ENCODE peak calls at places on chromosomes 12 and 14, in seven cellular contexts. E is heart left ventricle, F is ovary, P is suprapubic skin, N is uterus, I is A549, Z is IMR-90. V is an unnamed sample.

GRCh38 chr12:109963743-109964429 is 32.3 kb downstream of the GIT2 start:
- DNase-seq in E (no peak), F (peak), P (no peak), N (peak), I (no peak), Z (peak), V (peak)

GRCh38 chr12:77685906-77686305 is 144.8 kb upstream of the NAV3 start:
- DNase-seq in E (no peak), F (no peak), P (no peak), N (no peak), I (no peak), Z (no peak), V (no peak)

GRCh38 chr12:124896461-124896860 is 18.0 kb downstream of the UBC start:
- DNase-seq in E (no peak), F (no peak), P (no peak), N (no peak), I (no peak), Z (no peak), V (no peak)

GRCh38 chr12:128337456-128338160 is 70.6 kb downstream of the TMEM132C start:
- DNase-seq in E (no peak), F (no peak), P (no peak), N (no peak), I (no peak), Z (no peak), V (no peak)

GRCh38 chr12:1811281-1811947 is 9.0 kb upstream of the LRTM2 start:
- DNase-seq in E (no peak), F (no peak), P (no peak), N (no peak), I (no peak), Z (peak), V (peak)

GRCh38 chr14:74475678-74476077 is 17.4 kb downstream of the NPC2 start:
- DNase-seq in E (no peak), F (no peak), P (no peak), N (no peak), I (no peak), Z (peak), V (no peak)

GRCh38 chr14:105876829-105877228 is 350.4 kb downstream of the TMEM121 start:
- DNase-seq in E (peak), F (no peak), P (no peak), N (no peak), I (no peak), Z (no peak), V (peak)

GRCh38 chr14:68145539-68145938 is 326.0 kb downstream of the RAD51B start:
- DNase-seq in E (no peak), F (no peak), P (no peak), N (no peak), I (no peak), Z (peak), V (no peak)

GRCh38 chr12:12845794-12846243 is 32.7 kb downstream of the DDX47 start:
- DNase-seq in E (no peak), F (no peak), P (no peak), N (no peak), I (no peak), Z (no peak), V (no peak)

GRCh38 chr14:52801014-52801708 is 9.8 kb upstream of the GNPNAT1 start:
- DNase-seq in E (no peak), F (no peak), P (no peak), N (no peak), I (peak), Z (peak), V (no peak)

GRCh38 chr12:53624956-53625355 is 1.2 kb downstream of the ATF7 start:
- DNase-seq in E (no peak), F (no peak), P (no peak), N (no peak), I (no peak), Z (no peak), V (no peak)

GRCh38 chr12:9721394-9722092 is 11.4 kb downstream of the CLECL1 start:
- DNase-seq in E (no peak), F (no peak), P (no peak), N (no peak), I (peak), Z (peak), V (no peak)

GRCh38 chr14:36212987-36213386 is 36.5 kb upstream of the PTCSC3 start:
- DNase-seq in E (no peak), F (no peak), P (no peak), N (no peak), I (no peak), Z (no peak), V (no peak)

GRCh38 chr12:96571101-96571862 is 81.9 kb downstream of the CFAP54 start:
- DNase-seq in E (no peak), F (no peak), P (no peak), N (no peak), I (no peak), Z (no peak), V (no peak)

GRCh38 chr12:68269727-68270126 is 16.3 kb upstream of the IL22 start:
- DNase-seq in E (no peak), F (no peak), P (no peak), N (no peak), I (no peak), Z (no peak), V (no peak)

GRCh38 chr12:8852119-8852518 is 29.7 kb downstream of the A2ML1 start:
- DNase-seq in E (no peak), F (no peak), P (no peak), N (no peak), I (no peak), Z (no peak), V (no peak)

GRCh38 chr12:38586652-38587219 is 270.2 kb downstream of the ALG10B start:
- DNase-seq in E (no peak), F (no peak), P (no peak), N (no peak), I (no peak), Z (no peak), V (no peak)

GRCh38 chr12:108519558-108519957 is 4.5 kb downstream of the FICD start:
- DNase-seq in E (no peak), F (no peak), P (no peak), N (no peak), I (peak), Z (no peak), V (no peak)

GRCh38 chr14:50792058-50792477 is 38.9 kb downstream of the NIN start:
- DNase-seq in E (no peak), F (no peak), P (no peak), N (no peak), I (no peak), Z (no peak), V (no peak)

GRCh38 chr12:102343361-102344121 is 136.8 kb downstream of the IGF1 start:
- DNase-seq in E (no peak), F (no peak), P (no peak), N (no peak), I (peak), Z (peak), V (peak)

GRCh38 chr12:83042441-83043215 is 355.9 kb downstream of the TMTC2 start:
- DNase-seq in E (no peak), F (no peak), P (no peak), N (no peak), I (no peak), Z (no peak), V (peak)

GRCh38 chr12:86914716-86915115 is 658.5 kb upstream of the MGAT4C start:
- DNase-seq in E (no peak), F (no peak), P (no peak), N (no peak), I (peak), Z (peak), V (no peak)

GRCh38 chr14:103721334-103722120 is 5.9 kb downstream of the ZFYVE21 start:
- DNase-seq in E (no peak), F (no peak), P (no peak), N (no peak), I (peak), Z (peak), V (no peak)

GRCh38 chr12:112422531-112422930 is 3.8 kb downstream of the PTPN11 start:
- DNase-seq in E (no peak), F (no peak), P (peak), N (no peak), I (no peak), Z (no peak), V (no peak)

GRCh38 chr12:685388-685787 is 22.1 kb upstream of the NINJ2 start:
- DNase-seq in E (no peak), F (no peak), P (no peak), N (no peak), I (peak), Z (peak), V (no peak)

DNA sequence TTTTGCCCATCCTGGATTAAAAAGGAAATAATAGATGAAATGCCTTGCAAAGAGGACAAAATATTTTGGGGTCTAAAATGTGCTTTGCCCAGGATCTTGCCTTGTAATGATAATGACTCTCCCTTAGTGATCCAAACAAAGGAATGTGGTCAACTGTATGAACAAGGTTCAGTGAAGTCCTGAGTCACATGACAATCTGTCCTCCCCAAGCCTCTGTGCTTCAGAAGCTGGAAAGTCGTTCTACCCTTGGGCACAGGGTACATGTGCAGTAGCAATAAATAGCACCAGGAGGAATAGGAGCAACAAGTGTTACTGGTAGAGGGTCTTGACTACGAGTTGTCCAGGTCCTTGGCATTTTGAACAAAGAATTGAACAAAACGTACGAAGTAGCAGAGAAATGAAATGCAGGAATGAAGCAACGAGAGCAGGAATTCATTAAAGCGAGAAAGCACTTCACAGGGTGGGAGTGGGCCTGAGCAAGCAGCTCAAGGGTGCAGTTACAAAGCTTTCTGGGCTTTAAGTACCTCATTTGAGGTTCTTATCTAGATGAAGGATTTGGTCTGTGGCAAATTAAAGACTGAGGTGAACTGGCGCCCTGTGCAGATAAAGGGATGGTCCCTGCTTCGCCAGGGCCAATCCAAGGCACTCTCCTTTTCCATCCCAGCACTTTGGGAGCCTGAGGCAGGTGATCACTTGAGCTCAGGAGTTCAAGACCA is 65.8 kb downstream of the RESF1 start:
- DNase-seq in E (no peak), F (no peak), P (no peak), N (no peak), I (no peak), Z (no peak), V (no peak)
- H3K27ac ChIP-seq in E (no peak), F (no peak), P (no peak), N (no peak), I (no peak), Z (no peak), V (no peak)

DNA sequence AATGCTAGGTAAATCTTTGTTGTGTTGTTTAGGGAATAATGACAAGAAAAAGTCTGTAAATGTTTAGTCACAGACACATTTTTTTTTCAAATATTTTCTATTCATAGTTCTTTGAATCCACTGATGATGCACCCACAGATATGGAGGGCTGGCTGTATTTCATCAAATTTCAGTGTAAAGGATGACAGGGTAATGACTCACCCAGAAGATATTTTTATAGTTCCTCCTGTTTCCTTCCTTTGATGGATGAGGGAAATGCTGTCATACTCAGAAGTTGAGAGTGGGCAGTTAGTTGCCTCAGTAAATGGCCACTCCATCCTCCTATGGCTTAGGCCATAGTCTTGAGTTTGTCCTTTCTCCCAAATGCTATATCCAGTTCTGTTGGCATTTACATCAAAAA is 76.9 kb upstream of the REP15 start:
- DNase-seq in E (no peak), F (no peak), P (no peak), N (no peak), I (peak), Z (peak), V (no peak)
- TF ChIP-seq POLR2A in E (no peak), F (no peak), P (no peak), N (no peak), I (no peak), Z (no peak), V (no peak)

DNA sequence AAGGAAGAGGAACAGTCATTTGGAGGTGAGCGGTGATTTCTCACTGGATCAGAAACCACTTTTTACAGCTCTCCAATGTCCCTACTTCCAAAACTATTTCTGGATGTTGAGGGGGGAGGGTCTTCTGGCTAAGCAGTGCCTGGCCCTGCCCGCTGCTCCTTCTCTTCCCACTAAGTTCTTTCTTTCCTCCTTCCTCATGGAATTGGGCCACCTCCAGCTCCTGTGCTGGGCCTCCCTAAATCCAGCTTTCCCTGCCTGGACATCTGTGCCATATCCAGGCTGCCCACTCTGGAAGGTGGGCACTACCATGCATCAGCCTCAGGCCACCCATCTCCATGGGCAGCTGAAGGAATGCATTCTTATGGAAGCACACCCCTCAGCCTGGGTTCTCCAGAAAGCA is 11.5 kb downstream of the DHRS2 start:
- DNase-seq in E (no peak), F (no peak), P (no peak), N (no peak), I (no peak), Z (no peak), V (no peak)
- H3K27ac ChIP-seq in E (no peak), F (no peak), P (no peak), N (no peak), I (peak), Z (no peak), V (no peak)

GRCh38 chr12:55929306-55929791 is 1.6 kb upstream of the DGKA start:
- DNase-seq in E (no peak), F (no peak), P (no peak), N (no peak), I (no peak), Z (no peak), V (no peak)
- TF ChIP-seq POLR2A in E (no peak), F (no peak), P (no peak), N (no peak), I (no peak), Z (no peak), V (no peak)

GRCh38 chr14:24160850-24161804 is at the start of gene IRF9:
- DNase-seq in E (peak), F (peak), P (peak), N (peak), I (peak), Z (peak), V (peak)
- H3K27ac ChIP-seq in E (peak), F (peak), P (peak), N (peak), I (peak), Z (peak), V (peak)

V was measured in body of pancreas.